ENCODE peak calls at places on chromosomes 13 and 19, in four cellular contexts. Q, A, K and C are unnamed samples.

GRCh38 chr13:92196566-92197256 is 798.3 kb downstream of the GPC5 start:
- DNase-seq in A (no peak), Q (no peak), K (no peak), C (no peak)

GRCh38 chr19:16969127-16969526 is 57.5 kb downstream of the CPAMD8 start:
- DNase-seq in K (no peak), A (peak), Q (no peak), C (no peak)

GRCh38 chr13:52406629-52407028 is 657 bp upstream of the THSD1 start:
- DNase-seq in K (no peak), A (no peak), Q (no peak), C (no peak)

GRCh38 chr13:51912091-51912490 is 50.3 kb downstream of the CCDC70 start:
- DNase-seq in K (no peak), Q (no peak), A (no peak), C (no peak)

GRCh38 chr13:48125794-48126228 is 30.9 kb upstream of the MED4 start:
- DNase-seq in Q (peak), A (no peak), K (no peak), C (peak)

GRCh38 chr13:80871481-80871880 is 530.6 kb upstream of the SPRY2 start:
- DNase-seq in Q (no peak), K (no peak), A (no peak), C (no peak)

GRCh38 chr19:55075366-55075998 is at the start of gene EPS8L1:
- DNase-seq in Q (no peak), A (no peak), K (no peak), C (no peak)

GRCh38 chr19:10454267-10454666 is 33.9 kb downstream of the PDE4A start:
- DNase-seq in A (peak), Q (no peak), K (no peak), C (no peak)

GRCh38 chr13:33251131-33251629 is 34.4 kb downstream of the STARD13 start:
- DNase-seq in A (no peak), Q (no peak), K (peak), C (no peak)

GRCh38 chr13:36801035-36801434 is 18.0 kb upstream of the RFXAP start:
- DNase-seq in A (peak), Q (no peak), K (no peak), C (no peak)

GRCh38 chr19:18157465-18158063 is 4.6 kb downstream of the PIK3R2 start:
- DNase-seq in Q (no peak), A (no peak), K (no peak), C (peak)

GRCh38 chr13:48412100-48412556 is 785 bp downstream of the LPAR6 start:
- DNase-seq in A (peak), Q (no peak), K (no peak), C (no peak)

GRCh38 chr19:17021793-17022590 is 4.6 kb downstream of the CPAMD8 start:
- DNase-seq in A (no peak), K (no peak), Q (no peak), C (no peak)

GRCh38 chr19:7522923-7523667 is 671 bp downstream of the MCOLN1 start:
- DNase-seq in A (no peak), K (peak), Q (peak), C (no peak)

GRCh38 chr13:59691501-59692066 is 472.1 kb downstream of the DIAPH3 start:
- DNase-seq in K (no peak), Q (no peak), A (no peak), C (no peak)

GRCh38 chr19:32201661-32202060 is 143.7 kb upstream of the ZNF507 start:
- DNase-seq in Q (no peak), A (no peak), K (no peak), C (no peak)

GRCh38 chr13:30997697-30998547 is 65.5 kb downstream of the TEX26 start:
- DNase-seq in A (no peak), Q (no peak), K (no peak), C (no peak)

GRCh38 chr13:98284677-98285076 is 107.6 kb upstream of the RNF113B start:
- DNase-seq in A (no peak), K (no peak), Q (no peak), C (no peak)

GRCh38 chr13:114119196-114119595 is 13.2 kb downstream of the RASA3 start:
- DNase-seq in K (peak), Q (no peak), A (peak), C (no peak)

GRCh38 chr19:23481043-23481442 is 85.8 kb upstream of the ZNF91 start:
- DNase-seq in A (no peak), K (no peak), Q (no peak), C (no peak)

GRCh38 chr19:49614096-49614857 is 23.3 kb downstream of the PRR12 start:
- DNase-seq in K (peak), Q (no peak), A (peak), C (no peak)

GRCh38 chr19:9881720-9882119 is 46.6 kb downstream of the PIN1 start:
- DNase-seq in A (no peak), Q (no peak), K (no peak), C (no peak)

GRCh38 chr13:47841131-47841530 is 159.9 kb downstream of the SUCLA2 start:
- DNase-seq in Q (no peak), K (no peak), A (no peak), C (no peak)

GRCh38 chr19:38667552-38668205 is 20.2 kb downstream of the ACTN4 start:
- DNase-seq in K (no peak), A (no peak), Q (no peak), C (no peak)

GRCh38 chr19:13070425-13071140 is 32.1 kb downstream of the LYL1 start:
- DNase-seq in K (no peak), A (no peak), Q (no peak), C (no peak)

GRCh38 chr19:51338563-51339312 is 3.2 kb downstream of the VSIG10L start:
- DNase-seq in A (peak), Q (peak), K (peak), C (peak)

GRCh38 chr13:49288458-49288857 is 40.7 kb downstream of the CDADC1 start:
- DNase-seq in Q (no peak), K (no peak), A (no peak), C (no peak)

GRCh38 chr13:95787356-95788099 is 110.6 kb downstream of the DNAJC3 start:
- DNase-seq in Q (no peak), K (no peak), A (no peak), C (no peak)

GRCh38 chr13:51759240-51759639 is 44.7 kb downstream of the DHRS12 start:
- DNase-seq in K (no peak), A (no peak), Q (no peak), C (no peak)

GRCh38 chr13:113538689-113539058 is 45.9 kb upstream of the TFDP1 start:
- DNase-seq in Q (no peak), A (no peak), K (no peak), C (no peak)

GRCh38 chr13:79462895-79463294 is 18.1 kb upstream of the NDFIP2 start:
- DNase-seq in K (no peak), Q (no peak), A (no peak), C (no peak)

GRCh38 chr19:48959341-48960239 is 4.9 kb downstream of the BAX start:
- DNase-seq in Q (no peak), A (peak), K (no peak), C (no peak)

GRCh38 chr19:49635530-49636229 is 4.3 kb downstream of the RRAS start:
- DNase-seq in K (no peak), A (peak), Q (no peak), C (no peak)

GRCh38 chr19:47821460-47822020 is at the start of gene CRX:
- DNase-seq in K (no peak), Q (no peak), A (no peak), C (no peak)

GRCh38 chr19:4054471-4055208 is 12.1 kb downstream of the ZBTB7A start:
- DNase-seq in A (no peak), Q (no peak), K (no peak), C (no peak)

GRCh38 chr13:113897161-113897560 is 33.3 kb upstream of the GAS6 start:
- DNase-seq in K (peak), Q (no peak), A (peak), C (no peak)

GRCh38 chr13:112702341-112702982 is 12.6 kb downstream of the ATP11A start:
- DNase-seq in Q (peak), K (no peak), A (no peak), C (no peak)

GRCh38 chr19:15235796-15236195 is 3.5 kb upstream of the EPHX3 start:
- DNase-seq in K (no peak), Q (no peak), A (no peak), C (no peak)
- TF ChIP-seq POLR2A in K (no peak), Q (no peak), A (no peak), C (no peak)

GRCh38 chr19:41930322-41930722 is 2.1 kb upstream of the ERFL start:
- DNase-seq in A (no peak), K (no peak), Q (no peak), C (no peak)
- TF ChIP-seq POLR2A in A (no peak), K (no peak), Q (no peak), C (no peak)

GRCh38 chr13:105758929-105759328 is 776.5 kb downstream of the EFNB2 start:
- DNase-seq in Q (no peak), K (no peak), A (no peak), C (no peak)
- TF ChIP-seq POLR2A in Q (no peak), K (no peak), A (no peak), C (no peak)

GRCh38 chr19:2062770-2063169 is 11.7 kb upstream of the MKNK2 start:
- DNase-seq in Q (no peak), K (no peak), A (no peak), C (no peak)

GRCh38 chr19:2063824-2064223 is 12.8 kb upstream of the MKNK2 start:
- DNase-seq in Q (no peak), K (no peak), A (no peak), C (no peak)

GRCh38 chr19:2061093-2061935 is 10.3 kb upstream of the MKNK2 start:
- DNase-seq in K (peak), Q (peak), A (peak), C (peak)

GRCh38 chr19:2064395-2064787 is 13.3 kb upstream of the MKNK2 start:
- DNase-seq in A (no peak), Q (no peak), K (no peak), C (no peak)

GRCh38 chr19:2061936-2062729 is 11.1 kb upstream of the MKNK2 start:
- DNase-seq in K (no peak), A (no peak), Q (peak), C (no peak)
- TF ChIP-seq POLR2A in K (no peak), A (no peak), Q (no peak), C (no peak)

DNA sequence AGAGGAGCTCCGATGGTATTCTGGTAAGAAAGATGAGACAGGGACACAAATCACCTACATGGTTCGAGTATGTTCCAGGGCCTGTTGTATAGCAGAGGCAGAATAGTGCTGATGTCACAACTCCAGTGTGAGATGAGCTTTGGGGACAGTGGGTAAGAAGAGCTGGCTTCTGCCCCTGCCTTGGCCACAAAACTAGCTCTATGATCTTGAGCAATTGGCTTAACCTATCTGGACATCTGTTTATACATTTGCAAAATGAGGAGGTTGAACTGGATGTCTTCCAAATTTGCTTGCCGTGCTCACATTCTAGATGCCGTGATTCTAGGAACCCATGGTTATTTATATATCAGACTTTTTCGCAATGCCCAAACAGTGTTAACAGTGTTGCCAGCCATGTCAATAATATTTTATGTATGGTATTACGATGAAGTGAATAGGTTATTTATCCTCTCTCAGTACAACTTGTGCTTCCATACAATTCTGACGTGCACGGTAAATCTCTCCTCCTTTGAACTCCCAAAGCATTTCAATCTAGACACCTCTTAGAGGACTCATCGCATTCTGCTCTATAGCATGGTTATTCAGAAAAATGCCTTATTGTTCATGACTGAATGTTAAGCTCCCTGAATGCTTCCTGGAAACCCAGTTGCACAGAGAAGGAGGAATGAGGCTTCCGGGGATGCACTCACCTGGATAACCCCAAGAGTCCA is 316.0 kb downstream of the FOXO1 start:
- DNase-seq in A (no peak), K (no peak), Q (no peak), C (peak)
- TF ChIP-seq POLR2A in A (no peak), K (no peak), Q (no peak), C (peak)

GRCh38 chr19:1273263-1274041 is 1.9 kb upstream of the FAM174C start:
- DNase-seq in A (no peak), Q (no peak), K (no peak), C (peak)

GRCh38 chr19:1274081-1274851 is 1.1 kb upstream of the FAM174C start:
- DNase-seq in K (no peak), A (no peak), Q (peak), C (no peak)

GRCh38 chr19:1270854-1271527 is 1.9 kb downstream of the CIRBP start:
- DNase-seq in A (no peak), Q (peak), K (no peak), C (peak)

GRCh38 chr19:1271528-1272422 is 2.6 kb downstream of the CIRBP start:
- DNase-seq in K (no peak), Q (peak), A (no peak), C (peak)

GRCh38 chr19:1272423-1273262 is 2.7 kb upstream of the FAM174C start:
- DNase-seq in Q (no peak), A (no peak), K (no peak), C (peak)
- TF ChIP-seq POLR2A in Q (no peak), A (no peak), K (no peak), C (no peak)

GRCh38 chr19:1942078-1942933 is 1.3 kb downstream of the CSNK1G2 start:
- DNase-seq in A (peak), K (peak), Q (peak), C (peak)
- TF ChIP-seq POLR2A in A (no peak), K (peak), Q (no peak), C (peak)

DNA sequence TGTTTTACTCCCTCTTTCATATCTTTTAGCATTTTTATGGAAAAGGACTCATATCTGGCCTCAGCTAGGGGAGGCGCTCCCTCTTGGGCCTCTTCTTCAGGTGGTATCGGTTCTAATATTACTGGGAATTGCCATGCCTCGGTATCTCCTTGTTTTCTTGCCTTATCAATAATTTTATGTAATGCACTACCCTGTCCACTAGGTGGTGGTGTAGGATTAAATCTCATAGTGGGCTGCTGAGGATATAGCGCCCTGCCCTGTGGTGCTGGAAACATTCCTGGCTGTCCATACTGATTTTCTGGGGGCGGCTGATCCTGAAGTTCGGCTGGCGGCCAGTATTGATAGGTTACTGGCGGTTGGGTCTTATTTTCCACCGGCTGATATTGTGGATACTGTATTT is 35.8 kb downstream of the ZNF420 start:
- DNase-seq in K (no peak), A (no peak), Q (no peak), C (no peak)
- TF ChIP-seq POLR2A in K (no peak), A (no peak), Q (no peak), C (no peak)